ENCODE peak calls at places on chromosomes 16 and 17, in nine cellular contexts. One of them, this sample, is unnamed.

GRCh38 chr17:12388206-12388605 is 277.5 kb upstream of the MYOCD start:
- DNase-seq in PC-3: no peak
- DNase-seq in trophoblast cell: no peak
- DNase-seq in cardiac muscle cell: no peak
- DNase-seq in Daoy: peak
- DNase-seq in heart right ventricle: no peak
- DNase-seq in mucosa of descending colon: no peak
- DNase-seq in HT-29: no peak
- DNase-seq in small intestine: no peak
- DNase-seq in this sample: no peak

GRCh38 chr17:62089296-62089695 is 24.2 kb upstream of the MED13 start:
- DNase-seq in mucosa of descending colon: no peak
- DNase-seq in cardiac muscle cell: no peak
- DNase-seq in HT-29: no peak
- DNase-seq in PC-3: no peak
- DNase-seq in small intestine: no peak
- DNase-seq in trophoblast cell: peak
- DNase-seq in Daoy: no peak
- DNase-seq in heart right ventricle: no peak
- DNase-seq in this sample: no peak

GRCh38 chr16:10669791-10670190 is 24.9 kb downstream of the TEKT5 start:
- DNase-seq in HT-29: no peak
- DNase-seq in Daoy: no peak
- DNase-seq in small intestine: no peak
- DNase-seq in heart right ventricle: no peak
- DNase-seq in PC-3: no peak
- DNase-seq in cardiac muscle cell: no peak
- DNase-seq in trophoblast cell: no peak
- DNase-seq in mucosa of descending colon: no peak
- DNase-seq in this sample: no peak

GRCh38 chr16:78543066-78543465 is 443.6 kb downstream of the WWOX start:
- DNase-seq in heart right ventricle: no peak
- DNase-seq in trophoblast cell: no peak
- DNase-seq in HT-29: no peak
- DNase-seq in small intestine: no peak
- DNase-seq in mucosa of descending colon: no peak
- DNase-seq in Daoy: peak
- DNase-seq in PC-3: no peak
- DNase-seq in cardiac muscle cell: no peak
- DNase-seq in this sample: no peak

GRCh38 chr17:45997624-45998023 is 1.4 kb upstream of the STH start:
- DNase-seq in small intestine: no peak
- DNase-seq in HT-29: no peak
- DNase-seq in heart right ventricle: no peak
- DNase-seq in mucosa of descending colon: no peak
- DNase-seq in Daoy: peak
- DNase-seq in PC-3: peak
- DNase-seq in cardiac muscle cell: peak
- DNase-seq in trophoblast cell: no peak
- DNase-seq in this sample: no peak

GRCh38 chr16:86325360-86325759 is 185.0 kb upstream of the FOXF1 start:
- DNase-seq in mucosa of descending colon: no peak
- DNase-seq in cardiac muscle cell: no peak
- DNase-seq in HT-29: no peak
- DNase-seq in small intestine: no peak
- DNase-seq in PC-3: no peak
- DNase-seq in heart right ventricle: no peak
- DNase-seq in Daoy: no peak
- DNase-seq in trophoblast cell: no peak
- DNase-seq in this sample: no peak

GRCh38 chr16:15810411-15810810 is 46.4 kb downstream of the MYH11 start:
- DNase-seq in trophoblast cell: peak
- DNase-seq in heart right ventricle: no peak
- DNase-seq in HT-29: no peak
- DNase-seq in mucosa of descending colon: no peak
- DNase-seq in PC-3: no peak
- DNase-seq in cardiac muscle cell: no peak
- DNase-seq in Daoy: no peak
- DNase-seq in small intestine: no peak
- DNase-seq in this sample: no peak

GRCh38 chr16:75193730-75194444 is 13.1 kb downstream of the CTRB2 start:
- DNase-seq in small intestine: no peak
- DNase-seq in HT-29: no peak
- DNase-seq in cardiac muscle cell: no peak
- DNase-seq in heart right ventricle: no peak
- DNase-seq in mucosa of descending colon: no peak
- DNase-seq in Daoy: no peak
- DNase-seq in PC-3: no peak
- DNase-seq in trophoblast cell: no peak
- DNase-seq in this sample: no peak

GRCh38 chr16:46812781-46813555 is 18.0 kb downstream of the C16orf87 start:
- DNase-seq in Daoy: no peak
- DNase-seq in PC-3: peak
- DNase-seq in HT-29: no peak
- DNase-seq in small intestine: no peak
- DNase-seq in heart right ventricle: no peak
- DNase-seq in cardiac muscle cell: no peak
- DNase-seq in trophoblast cell: no peak
- DNase-seq in mucosa of descending colon: no peak
- DNase-seq in this sample: no peak

GRCh38 chr17:15744091-15744676 is 12.1 kb downstream of the TBC1D26 start:
- DNase-seq in trophoblast cell: peak
- DNase-seq in Daoy: no peak
- DNase-seq in mucosa of descending colon: no peak
- DNase-seq in small intestine: no peak
- DNase-seq in cardiac muscle cell: no peak
- DNase-seq in heart right ventricle: no peak
- DNase-seq in HT-29: no peak
- DNase-seq in PC-3: no peak
- DNase-seq in this sample: no peak

GRCh38 chr17:57257213-57257873 is 1.0 kb downstream of the MSI2 start:
- DNase-seq in PC-3: no peak
- DNase-seq in Daoy: no peak
- DNase-seq in small intestine: peak
- DNase-seq in HT-29: peak
- DNase-seq in mucosa of descending colon: peak
- DNase-seq in cardiac muscle cell: no peak
- DNase-seq in trophoblast cell: peak
- DNase-seq in heart right ventricle: no peak
- DNase-seq in this sample: no peak

GRCh38 chr17:63442549-63443035 is 3.5 kb downstream of the CYB561 start:
- DNase-seq in trophoblast cell: no peak
- DNase-seq in heart right ventricle: no peak
- DNase-seq in mucosa of descending colon: no peak
- DNase-seq in cardiac muscle cell: no peak
- DNase-seq in HT-29: no peak
- DNase-seq in small intestine: no peak
- DNase-seq in PC-3: peak
- DNase-seq in Daoy: no peak
- DNase-seq in this sample: no peak

GRCh38 chr17:62085511-62086408 is 20.7 kb upstream of the MED13 start:
- DNase-seq in HT-29: peak
- DNase-seq in PC-3: no peak
- DNase-seq in heart right ventricle: no peak
- DNase-seq in Daoy: no peak
- DNase-seq in trophoblast cell: no peak
- DNase-seq in cardiac muscle cell: no peak
- DNase-seq in mucosa of descending colon: no peak
- DNase-seq in small intestine: peak
- DNase-seq in this sample: no peak

GRCh38 chr17:65055280-65055707 is 1.2 kb downstream of the GNA13 start:
- DNase-seq in PC-3: no peak
- DNase-seq in HT-29: peak
- DNase-seq in heart right ventricle: no peak
- DNase-seq in small intestine: no peak
- DNase-seq in trophoblast cell: no peak
- DNase-seq in Daoy: no peak
- DNase-seq in cardiac muscle cell: no peak
- DNase-seq in mucosa of descending colon: no peak
- DNase-seq in this sample: no peak

This sample was measured in neural crest cell.